ENCODE peak calls at places on chromosomes 4 and X, in four cellular contexts. I, A, N and E are unnamed samples.

GRCh38 chr4:98516042-98516440 is 142.4 kb downstream of the TSPAN5 start:
- DNase-seq in I (no peak), A (peak), N (no peak), E (no peak)

GRCh38 chrX:152817082-152817744 is 13.3 kb downstream of the CETN2 start:
- DNase-seq in I (peak), A (peak), N (peak), E (no peak)

GRCh38 chrX:101682723-101683122 is 23.1 kb upstream of the ARMCX2 start:
- DNase-seq in I (no peak), A (peak), N (no peak), E (no peak)

GRCh38 chr4:54986095-54986846 is 139.1 kb downstream of the KDR start:
- DNase-seq in I (no peak), A (no peak), N (peak), E (no peak)

GRCh38 chr4:5662555-5662954 is 45.8 kb downstream of the EVC2 start:
- DNase-seq in I (no peak), A (no peak), N (no peak), E (no peak)

GRCh38 chrX:41779058-41779564 is 55.1 kb downstream of the GPR82 start:
- DNase-seq in I (no peak), A (peak), N (no peak), E (no peak)

GRCh38 chr4:98150092-98150761 is 7.0 kb upstream of the STPG2 start:
- DNase-seq in I (no peak), A (peak), N (no peak), E (no peak)

GRCh38 chr4:3756343-3757059 is 9.7 kb upstream of the ADRA2C start:
- DNase-seq in I (no peak), A (no peak), N (peak), E (no peak)

GRCh38 chr4:3816256-3816825 is 50.2 kb downstream of the ADRA2C start:
- DNase-seq in I (no peak), A (no peak), N (no peak), E (no peak)

GRCh38 chr4:15938182-15938581 is 358 bp downstream of the FGFBP1 start:
- DNase-seq in I (peak), A (peak), N (peak), E (no peak)

GRCh38 chr4:73452953-73453700 is 17.1 kb downstream of the AFP start:
- DNase-seq in I (peak), A (no peak), N (peak), E (no peak)

GRCh38 chr4:118335316-118335715 is 17.5 kb downstream of the PRSS12 start:
- DNase-seq in I (no peak), A (no peak), N (no peak), E (no peak)

GRCh38 chr4:145231906-145232700 is 51.7 kb upstream of the OTUD4 start:
- DNase-seq in I (no peak), A (peak), N (no peak), E (no peak)

GRCh38 chr4:1502976-1503375 is 96.7 kb upstream of the NKX1-1 start:
- DNase-seq in I (no peak), A (peak), N (peak), E (no peak)

GRCh38 chr4:5912614-5913019 is 19.7 kb upstream of the CRMP1 start:
- DNase-seq in I (no peak), A (no peak), N (peak), E (peak)

GRCh38 chr4:25401066-25401465 is 24.0 kb downstream of the ANAPC4 start:
- DNase-seq in I (no peak), A (peak), N (no peak), E (no peak)

GRCh38 chrX:26649534-26649933 is 433.6 kb downstream of the MAGEB5 start:
- DNase-seq in I (no peak), A (peak), N (no peak), E (no peak)

GRCh38 chr4:128288689-128289106 is 1.1 kb upstream of the PGRMC2 start:
- DNase-seq in I (peak), A (no peak), N (no peak), E (no peak)

GRCh38 chr4:14000091-14000814 is 372.7 kb upstream of the BOD1L1 start:
- DNase-seq in I (no peak), A (no peak), N (no peak), E (no peak)

GRCh38 chr4:185709802-185710486 is 102.0 kb downstream of the SORBS2 start:
- DNase-seq in I (no peak), A (peak), N (no peak), E (no peak)

GRCh38 chr4:148808416-148808815 is 366.2 kb upstream of the NR3C2 start:
- DNase-seq in I (no peak), A (no peak), N (no peak), E (no peak)

GRCh38 chrX:111615227-111615626 is 65.7 kb upstream of the ALG13 start:
- DNase-seq in I (no peak), A (no peak), N (no peak), E (no peak)

GRCh38 chr4:39932776-39933402 is 44.8 kb downstream of the PDS5A start:
- DNase-seq in I (no peak), A (no peak), N (no peak), E (no peak)

GRCh38 chr4:159950707-159951106 is 847.8 kb downstream of the RAPGEF2 start:
- DNase-seq in I (no peak), A (no peak), N (no peak), E (no peak)

GRCh38 chr4:119861731-119862130 is 204.9 kb downstream of the MAD2L1 start:
- DNase-seq in I (no peak), A (no peak), N (no peak), E (no peak)

GRCh38 chr4:10114147-10114546 is 2.5 kb downstream of the WDR1 start:
- DNase-seq in I (no peak), A (no peak), N (no peak), E (no peak)

GRCh38 chr4:76195326-76195725 is 18.3 kb downstream of the SCARB2 start:
- DNase-seq in I (no peak), A (no peak), N (no peak), E (no peak)
- H3K9ac ChIP-seq in I (no peak), A (no peak), N (no peak), E (no peak)

GRCh38 chr4:83241132-83241531 is 43.5 kb downstream of the COQ2 start:
- DNase-seq in I (no peak), A (no peak), N (no peak), E (no peak)
- H3K9ac ChIP-seq in I (no peak), A (no peak), N (no peak), E (no peak)

GRCh38 chrX:13120017-13120416 is 75.6 kb upstream of the FAM9C start:
- DNase-seq in I (peak), A (peak), N (no peak), E (no peak)
- H3K9ac ChIP-seq in I (peak), A (peak), N (no peak), E (no peak)

GRCh38 chrX:136262241-136262640 is 11.0 kb upstream of the MAP7D3 start:
- DNase-seq in I (no peak), A (no peak), N (no peak), E (no peak)

GRCh38 chrX:136258951-136259350 is 7.8 kb upstream of the MAP7D3 start:
- DNase-seq in I (no peak), A (no peak), N (no peak), E (no peak)

GRCh38 chrX:136261316-136261715 is 10.1 kb upstream of the MAP7D3 start:
- DNase-seq in I (no peak), A (peak), N (no peak), E (no peak)

GRCh38 chrX:136260801-136261200 is 9.6 kb upstream of the MAP7D3 start:
- DNase-seq in I (no peak), A (peak), N (no peak), E (no peak)

GRCh38 chrX:136259543-136259942 is 8.3 kb upstream of the MAP7D3 start:
- DNase-seq in I (no peak), A (peak), N (no peak), E (no peak)
- H3K9ac ChIP-seq in I (no peak), A (peak), N (no peak), E (no peak)